ENCODE peak calls at places on chromosomes 13 and 19, in four cellular contexts. U is kidney epithelial cell, L is IMR-90, Q is endothelial cell of umbilical vein. A is an unnamed sample. For H3K27me3, the result is how much of the 10 kb centered on the place peaks cover.

GRCh38 chr13:99766641-99767045 is 204.9 kb downstream of the ZIC5 start:
- DNase-seq in U (no peak), L (no peak), Q (no peak), A (no peak)

GRCh38 chr13:97460004-97460756 is 26.2 kb downstream of the RAP2A start:
- DNase-seq in U (no peak), L (peak), Q (no peak), A (no peak)

GRCh38 chr13:65638572-65639168 is 1591.5 kb downstream of the PCDH9 start:
- DNase-seq in U (no peak), L (peak), Q (peak), A (no peak)

GRCh38 chr19:33387351-33388230 is 14.1 kb downstream of the CEBPG start:
- DNase-seq in U (no peak), L (no peak), Q (no peak), A (no peak)

GRCh38 chr13:113804017-113804702 is 45.1 kb downstream of the TMEM255B start:
- DNase-seq in U (no peak), L (no peak), Q (no peak), A (no peak)

GRCh38 chr19:23906835-23907234 is 7.9 kb upstream of the ZNF726 start:
- DNase-seq in U (no peak), L (no peak), Q (no peak), A (no peak)

GRCh38 chr19:40523322-40524047 is 53.2 kb upstream of the SHKBP1 start:
- DNase-seq in U (peak), L (peak), Q (peak), A (no peak)

GRCh38 chr13:77516342-77516789 is 19.1 kb upstream of the SCEL start:
- DNase-seq in U (peak), L (peak), Q (peak), A (no peak)

GRCh38 chr19:42175952-42176648 is 41.4 kb downstream of the DEDD2 start:
- DNase-seq in U (no peak), L (peak), Q (peak), A (no peak)

GRCh38 chr19:4197625-4198466 is 15.4 kb downstream of the ANKRD24 start:
- DNase-seq in U (no peak), L (no peak), Q (no peak), A (no peak)

GRCh38 chr19:47095707-47096704 is 17.6 kb downstream of the ZC3H4 start:
- DNase-seq in U (no peak), L (no peak), Q (no peak), A (no peak)

GRCh38 chr13:23763328-23763727 is 125.9 kb downstream of the MIPEP start:
- DNase-seq in U (no peak), L (no peak), Q (no peak), A (no peak)

GRCh38 chr13:33207616-33207964 is 78.0 kb downstream of the STARD13 start:
- DNase-seq in U (no peak), L (peak), Q (peak), A (peak)

GRCh38 chr13:50636007-50636704 is 207.3 kb downstream of the DLEU7 start:
- DNase-seq in U (no peak), L (no peak), Q (no peak), A (no peak)

GRCh38 chr13:108034909-108035308 is 180.4 kb downstream of the LIG4 start:
- DNase-seq in U (no peak), L (no peak), Q (no peak), A (no peak)

GRCh38 chr19:4633140-4633967 is 6.0 kb upstream of the TNFAIP8L1 start:
- DNase-seq in U (peak), L (peak), Q (peak), A (no peak)

GRCh38 chr19:16571689-16572331 is 405 bp downstream of the SLC35E1 start:
- DNase-seq in U (no peak), L (peak), Q (peak), A (no peak)

GRCh38 chr19:32040246-32040645 is 305.2 kb upstream of the ZNF507 start:
- DNase-seq in U (no peak), L (no peak), Q (no peak), A (no peak)

GRCh38 chr19:18390075-18390909 is 4.3 kb downstream of the GDF15 start:
- DNase-seq in U (no peak), L (no peak), Q (no peak), A (no peak)

GRCh38 chr13:59531571-59532091 is 632.1 kb downstream of the DIAPH3 start:
- DNase-seq in U (peak), L (peak), Q (peak), A (no peak)

GRCh38 chr19:28066161-28066560 is 1146.8 kb downstream of the UQCRFS1 start:
- DNase-seq in U (no peak), L (no peak), Q (no peak), A (no peak)

GRCh38 chr13:59488436-59488835 is 675.3 kb downstream of the DIAPH3 start:
- DNase-seq in U (no peak), L (no peak), Q (no peak), A (no peak)

GRCh38 chr19:9078651-9079050 is 8.2 kb upstream of the OR1M1 start:
- DNase-seq in U (no peak), L (no peak), Q (no peak), A (no peak)

GRCh38 chr19:10402441-10403038 is 802 bp downstream of the CDC37 start:
- DNase-seq in U (no peak), L (no peak), Q (peak), A (no peak)

GRCh38 chr19:42276821-42277220 is 7.8 kb downstream of the CIC start:
- DNase-seq in U (no peak), L (no peak), Q (no peak), A (no peak)

GRCh38 chr13:112469071-112469745 is 93.1 kb downstream of the SPACA7 start:
- DNase-seq in U (no peak), L (no peak), Q (no peak), A (no peak)

GRCh38 chr19:16899566-16900075 is 10.8 kb downstream of the F2RL3 start:
- DNase-seq in U (no peak), L (no peak), Q (peak), A (no peak)

GRCh38 chr19:54230031-54230430 is 7.2 kb upstream of the LILRB3 start:
- DNase-seq in U (no peak), L (no peak), Q (no peak), A (no peak)

GRCh38 chr19:23917856-23918255 is 3.2 kb downstream of the ZNF726 start:
- DNase-seq in U (peak), L (no peak), Q (no peak), A (no peak)

DNA sequence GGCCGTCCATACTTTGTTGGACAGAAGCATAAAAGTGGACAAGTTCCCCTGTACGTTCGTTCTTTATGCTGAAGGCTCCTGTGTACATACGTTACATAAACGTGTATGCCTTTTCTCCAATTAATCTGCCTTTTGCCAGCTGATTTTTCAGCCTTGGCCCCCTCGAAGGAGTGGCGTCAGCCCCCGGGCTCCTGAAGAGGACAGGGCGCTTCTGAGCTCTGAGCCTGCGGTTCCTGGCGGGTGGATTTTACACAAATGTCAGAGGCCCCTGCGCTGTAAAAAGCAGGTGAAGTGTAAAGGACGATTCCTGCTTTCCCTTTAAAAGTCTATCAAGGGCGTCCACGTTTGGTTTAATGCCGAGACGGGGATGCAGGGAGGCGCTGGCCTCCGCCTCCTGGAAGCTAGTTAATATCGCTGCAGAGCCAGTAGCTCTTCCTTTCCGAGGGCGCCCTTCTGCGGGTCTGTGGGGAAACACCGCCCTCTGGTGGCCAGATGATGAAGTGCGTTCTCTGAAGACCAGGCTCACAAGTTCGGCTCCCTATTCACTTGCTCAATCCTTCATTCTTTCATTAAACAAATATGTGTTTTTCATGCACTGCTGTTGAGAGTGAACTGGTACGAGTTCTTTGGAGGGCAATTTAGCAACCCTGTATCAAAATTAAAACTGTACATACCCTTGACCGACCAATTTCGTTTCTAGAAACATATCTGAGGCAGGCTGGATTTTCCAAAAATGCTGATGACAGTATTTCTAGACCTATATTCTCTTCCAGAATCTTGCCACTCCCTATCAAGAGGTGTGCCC is 62.0 kb downstream of the GPR12 start:
- DNase-seq in U (peak), L (peak), Q (peak), A (peak)
- H3K4me3 ChIP-seq in U (peak), L (no peak), Q (no peak), A (peak)

GRCh38 chr19:48396010-48396870 is 2.8 kb downstream of the GRIN2D start:
- DNase-seq in U (no peak), L (no peak), Q (no peak), A (no peak)
- H3K27me3 ChIP-seq in U (under half), L (half or more), Q (under half), A (under half)

GRCh38 chr13:72400859-72401258 is 326.6 kb downstream of the MZT1 start:
- DNase-seq in U (no peak), L (no peak), Q (no peak), A (no peak)
- H3K4me3 ChIP-seq in U (no peak), L (no peak), Q (no peak), A (no peak)

DNA sequence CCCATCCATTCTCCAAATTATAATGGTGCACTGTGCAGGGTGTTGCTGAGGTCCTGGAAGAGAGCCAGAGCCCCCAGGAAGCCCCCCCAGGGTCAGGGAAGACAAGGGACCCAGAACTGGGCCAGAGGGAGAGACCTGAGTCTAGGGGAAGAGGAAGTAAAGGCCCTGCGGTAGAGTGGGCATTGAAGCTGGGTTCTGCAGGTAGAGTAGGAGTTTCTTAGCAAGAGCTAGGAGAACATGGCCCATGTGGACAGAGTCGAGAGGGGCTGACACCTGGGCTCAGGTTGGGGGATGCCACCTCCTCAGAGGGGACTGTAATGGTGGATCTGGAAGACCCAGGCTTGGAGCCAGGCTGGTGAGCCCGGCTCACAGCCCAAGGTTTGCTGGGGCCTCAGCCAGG is 17.0 kb upstream of the ONECUT3 start:
- DNase-seq in U (no peak), L (no peak), Q (no peak), A (no peak)
- H3K27me3 ChIP-seq in U (half or more), L (half or more), Q (under half), A (under half)

GRCh38 chr19:34731964-34732363 is 2.1 kb upstream of the ZNF181 start:
- DNase-seq in U (no peak), L (no peak), Q (no peak), A (no peak)

GRCh38 chr19:34734601-34735103 is 609 bp downstream of the ZNF181 start:
- DNase-seq in U (no peak), L (no peak), Q (no peak), A (no peak)

GRCh38 chr19:34732548-34733255 is 1.3 kb upstream of the ZNF181 start:
- DNase-seq in U (no peak), L (no peak), Q (no peak), A (no peak)

GRCh38 chr19:34733266-34733825 is 697 bp upstream of the ZNF181 start:
- DNase-seq in U (no peak), L (no peak), Q (no peak), A (no peak)

DNA sequence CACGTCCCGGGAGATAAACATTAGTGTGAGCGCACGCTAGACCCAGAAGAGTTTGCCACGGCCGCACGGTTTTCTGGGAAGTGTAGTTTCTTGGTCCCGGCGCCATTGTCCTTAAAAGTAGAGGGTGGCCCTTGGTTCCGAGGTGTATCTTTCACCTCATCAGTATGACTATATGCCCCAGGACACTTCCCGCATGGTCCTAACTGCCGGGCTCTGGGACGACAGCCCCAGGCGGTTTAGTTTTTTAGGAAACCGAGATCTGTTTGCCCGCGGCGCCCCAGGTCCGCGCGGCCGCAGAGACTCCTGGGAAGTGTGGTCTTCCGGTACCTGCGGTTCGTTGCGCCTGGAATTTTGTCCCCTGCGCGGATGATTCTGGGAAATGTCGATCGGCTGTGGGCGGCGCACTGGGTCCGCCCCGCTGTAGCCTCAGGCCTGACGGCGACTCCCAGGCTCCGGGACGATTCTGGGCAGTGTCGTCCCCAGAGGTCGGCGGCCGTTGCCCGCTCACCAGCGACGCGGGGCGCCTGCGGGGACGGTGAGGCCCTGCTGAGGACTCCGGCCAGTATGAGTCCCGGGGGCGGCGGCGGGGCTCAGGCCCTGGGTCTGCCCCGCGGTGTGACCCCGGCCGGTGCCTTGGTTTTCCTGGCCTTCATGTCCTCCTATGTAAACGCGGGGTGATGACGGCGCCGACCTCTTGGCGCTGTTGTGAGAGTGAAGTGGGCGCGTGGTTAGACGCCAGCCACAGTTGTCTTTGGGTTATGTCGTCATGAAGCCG is at the start of gene ZNF181:
- DNase-seq in U (peak), L (peak), Q (peak), A (peak)
- H3K4me3 ChIP-seq in U (peak), L (peak), Q (peak), A (peak)

DNA sequence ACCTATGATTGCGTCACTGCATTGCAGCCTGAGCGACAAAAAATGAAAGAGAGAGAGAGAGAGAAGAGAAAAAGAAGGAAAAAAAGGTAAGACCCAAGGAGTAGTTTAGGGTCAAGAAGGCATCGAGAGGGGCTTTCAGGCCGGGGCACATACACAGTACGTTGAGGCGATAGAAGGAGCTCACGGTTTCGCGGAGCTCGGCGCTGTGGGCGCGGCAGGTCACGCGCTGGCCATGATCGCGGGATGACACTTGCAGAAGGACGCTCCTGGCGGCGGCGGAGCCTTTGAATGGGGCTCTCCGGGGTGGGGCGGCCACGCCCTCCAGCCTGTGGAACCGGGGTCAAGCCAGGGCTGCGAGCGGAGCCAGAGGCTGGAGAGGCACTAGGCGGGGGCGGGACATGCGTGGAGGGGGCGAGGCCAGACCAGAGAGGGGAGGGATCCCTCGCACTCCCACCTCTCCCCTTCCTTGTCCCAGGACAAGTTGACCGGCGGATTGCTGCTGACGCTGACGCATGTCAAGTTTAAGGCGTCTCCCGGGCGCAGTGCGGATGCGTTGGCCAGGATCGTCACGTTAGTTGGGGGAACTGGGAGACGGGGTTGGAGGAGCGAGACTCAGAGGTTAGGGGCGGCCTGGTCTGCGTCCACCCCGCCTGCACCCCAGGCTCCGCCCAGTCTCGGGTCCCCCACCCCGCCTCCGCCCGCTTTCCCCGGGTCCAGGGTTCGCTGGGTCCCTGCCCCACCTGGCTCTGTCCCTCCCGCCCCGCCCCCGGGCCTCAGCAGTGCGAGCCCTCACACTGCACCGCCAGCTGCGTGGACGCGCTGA is 6.9 kb downstream of the NPHS1 start:
- DNase-seq in U (no peak), L (no peak), Q (no peak), A (no peak)
- H3K27me3 ChIP-seq in U (under half), L (half or more), Q (under half), A (under half)